ENCODE peak calls at places on chromosomes 2 and 18, in ten cellular contexts. One of them, this sample, is unnamed.

GRCh38 chr2:24359701-24360049 is 661 bp downstream of the ITSN2 start:
- DNase-seq in Daoy: peak; percentile 31
- DNase-seq in right atrium auricular region: no peak
- DNase-seq in activated gamma-delta T cell treated with anti-CD3 and anti-CD28 coated beads, Interleukin-2, amount 50 U/mL, for 16 hours: peak; percentile 22
- DNase-seq in ACHN: peak; percentile 22
- DNase-seq in stimulated activated CD4-positive, alpha-beta T cell treated with anti-CD3 and anti-CD28 coated beads, Interleukin-1b, Interleukin-23, amount 100 ng/mL, for 24 hours: peak; percentile 21
- DNase-seq in lower lobe of right lung: peak; percentile 64
- DNase-seq in neural progenitor cell: no peak
- DNase-seq in activated CD4-positive, CD25-positive, alpha-beta regulatory T cell treated with anti-CD3 and anti-CD28 coated beads, Interleukin-2, amount 50 U/mL, for 72 hours: no peak
- DNase-seq in astrocyte of the hippocampus: peak; percentile 39
- DNase-seq in this sample: peak; percentile 31

GRCh38 chr2:143891879-143892308 is 628.0 kb downstream of the ZEB2 start:
- DNase-seq in lower lobe of right lung: no peak
- DNase-seq in Daoy: no peak
- DNase-seq in stimulated activated CD4-positive, alpha-beta T cell treated with anti-CD3 and anti-CD28 coated beads, Interleukin-1b, Interleukin-23, amount 100 ng/mL, for 24 hours: no peak
- DNase-seq in neural progenitor cell: peak; percentile 90
- DNase-seq in astrocyte of the hippocampus: no peak
- DNase-seq in ACHN: no peak
- DNase-seq in activated gamma-delta T cell treated with anti-CD3 and anti-CD28 coated beads, Interleukin-2, amount 50 U/mL, for 16 hours: no peak
- DNase-seq in activated CD4-positive, CD25-positive, alpha-beta regulatory T cell treated with anti-CD3 and anti-CD28 coated beads, Interleukin-2, amount 50 U/mL, for 72 hours: no peak
- DNase-seq in right atrium auricular region: no peak
- DNase-seq in this sample: no peak

GRCh38 chr2:119234021-119235019 is 10.7 kb downstream of the STEAP3 start:
- DNase-seq in activated gamma-delta T cell treated with anti-CD3 and anti-CD28 coated beads, Interleukin-2, amount 50 U/mL, for 16 hours: no peak
- DNase-seq in stimulated activated CD4-positive, alpha-beta T cell treated with anti-CD3 and anti-CD28 coated beads, Interleukin-1b, Interleukin-23, amount 100 ng/mL, for 24 hours: no peak
- DNase-seq in neural progenitor cell: peak; percentile 90
- DNase-seq in activated CD4-positive, CD25-positive, alpha-beta regulatory T cell treated with anti-CD3 and anti-CD28 coated beads, Interleukin-2, amount 50 U/mL, for 72 hours: no peak
- DNase-seq in Daoy: peak; percentile 34
- DNase-seq in astrocyte of the hippocampus: peak; percentile 47
- DNase-seq in ACHN: peak; percentile 33
- DNase-seq in lower lobe of right lung: no peak
- DNase-seq in right atrium auricular region: no peak
- DNase-seq in this sample: peak; percentile 23

GRCh38 chr2:160351978-160352377 is 141.6 kb downstream of the RBMS1 start:
- DNase-seq in right atrium auricular region: no peak
- DNase-seq in activated CD4-positive, CD25-positive, alpha-beta regulatory T cell treated with anti-CD3 and anti-CD28 coated beads, Interleukin-2, amount 50 U/mL, for 72 hours: no peak
- DNase-seq in ACHN: no peak
- DNase-seq in neural progenitor cell: no peak
- DNase-seq in stimulated activated CD4-positive, alpha-beta T cell treated with anti-CD3 and anti-CD28 coated beads, Interleukin-1b, Interleukin-23, amount 100 ng/mL, for 24 hours: no peak
- DNase-seq in activated gamma-delta T cell treated with anti-CD3 and anti-CD28 coated beads, Interleukin-2, amount 50 U/mL, for 16 hours: no peak
- DNase-seq in lower lobe of right lung: no peak
- DNase-seq in astrocyte of the hippocampus: no peak
- DNase-seq in Daoy: no peak
- DNase-seq in this sample: peak; percentile 61

GRCh38 chr18:74507927-74508326 is 11.8 kb downstream of the CNDP2 start:
- DNase-seq in activated gamma-delta T cell treated with anti-CD3 and anti-CD28 coated beads, Interleukin-2, amount 50 U/mL, for 16 hours: no peak
- DNase-seq in astrocyte of the hippocampus: no peak
- DNase-seq in stimulated activated CD4-positive, alpha-beta T cell treated with anti-CD3 and anti-CD28 coated beads, Interleukin-1b, Interleukin-23, amount 100 ng/mL, for 24 hours: no peak
- DNase-seq in activated CD4-positive, CD25-positive, alpha-beta regulatory T cell treated with anti-CD3 and anti-CD28 coated beads, Interleukin-2, amount 50 U/mL, for 72 hours: no peak
- DNase-seq in ACHN: no peak
- DNase-seq in right atrium auricular region: no peak
- DNase-seq in lower lobe of right lung: no peak
- DNase-seq in neural progenitor cell: no peak
- DNase-seq in Daoy: no peak
- DNase-seq in this sample: no peak

GRCh38 chr2:187403568-187404260 is 44.3 kb downstream of the CALCRL start:
- DNase-seq in neural progenitor cell: no peak
- DNase-seq in stimulated activated CD4-positive, alpha-beta T cell treated with anti-CD3 and anti-CD28 coated beads, Interleukin-1b, Interleukin-23, amount 100 ng/mL, for 24 hours: no peak
- DNase-seq in right atrium auricular region: no peak
- DNase-seq in Daoy: no peak
- DNase-seq in activated CD4-positive, CD25-positive, alpha-beta regulatory T cell treated with anti-CD3 and anti-CD28 coated beads, Interleukin-2, amount 50 U/mL, for 72 hours: no peak
- DNase-seq in activated gamma-delta T cell treated with anti-CD3 and anti-CD28 coated beads, Interleukin-2, amount 50 U/mL, for 16 hours: no peak
- DNase-seq in astrocyte of the hippocampus: no peak
- DNase-seq in ACHN: peak; percentile 90
- DNase-seq in lower lobe of right lung: no peak
- DNase-seq in this sample: no peak

GRCh38 chr2:309148-309969 is 21.5 kb upstream of the ALKAL2 start:
- DNase-seq in activated gamma-delta T cell treated with anti-CD3 and anti-CD28 coated beads, Interleukin-2, amount 50 U/mL, for 16 hours: no peak
- DNase-seq in lower lobe of right lung: no peak
- DNase-seq in astrocyte of the hippocampus: no peak
- DNase-seq in right atrium auricular region: no peak
- DNase-seq in ACHN: no peak
- DNase-seq in stimulated activated CD4-positive, alpha-beta T cell treated with anti-CD3 and anti-CD28 coated beads, Interleukin-1b, Interleukin-23, amount 100 ng/mL, for 24 hours: no peak
- DNase-seq in activated CD4-positive, CD25-positive, alpha-beta regulatory T cell treated with anti-CD3 and anti-CD28 coated beads, Interleukin-2, amount 50 U/mL, for 72 hours: no peak
- DNase-seq in neural progenitor cell: peak; percentile 75
- DNase-seq in Daoy: peak; percentile 30
- DNase-seq in this sample: no peak

GRCh38 chr18:26383454-26384270 is 157.4 kb downstream of the TAF4B start:
- DNase-seq in activated gamma-delta T cell treated with anti-CD3 and anti-CD28 coated beads, Interleukin-2, amount 50 U/mL, for 16 hours: no peak
- DNase-seq in neural progenitor cell: peak; percentile 53
- DNase-seq in right atrium auricular region: no peak
- DNase-seq in ACHN: peak; percentile 56
- DNase-seq in lower lobe of right lung: no peak
- DNase-seq in activated CD4-positive, CD25-positive, alpha-beta regulatory T cell treated with anti-CD3 and anti-CD28 coated beads, Interleukin-2, amount 50 U/mL, for 72 hours: no peak
- DNase-seq in stimulated activated CD4-positive, alpha-beta T cell treated with anti-CD3 and anti-CD28 coated beads, Interleukin-1b, Interleukin-23, amount 100 ng/mL, for 24 hours: no peak
- DNase-seq in astrocyte of the hippocampus: peak; percentile 67
- DNase-seq in Daoy: peak; percentile 31
- DNase-seq in this sample: peak; percentile 64

GRCh38 chr2:178277741-178278197 is 83.5 kb downstream of the OSBPL6 start:
- DNase-seq in activated CD4-positive, CD25-positive, alpha-beta regulatory T cell treated with anti-CD3 and anti-CD28 coated beads, Interleukin-2, amount 50 U/mL, for 72 hours: no peak
- DNase-seq in right atrium auricular region: no peak
- DNase-seq in astrocyte of the hippocampus: peak; percentile 40
- DNase-seq in lower lobe of right lung: no peak
- DNase-seq in activated gamma-delta T cell treated with anti-CD3 and anti-CD28 coated beads, Interleukin-2, amount 50 U/mL, for 16 hours: no peak
- DNase-seq in stimulated activated CD4-positive, alpha-beta T cell treated with anti-CD3 and anti-CD28 coated beads, Interleukin-1b, Interleukin-23, amount 100 ng/mL, for 24 hours: no peak
- DNase-seq in Daoy: peak; percentile 46
- DNase-seq in neural progenitor cell: peak; percentile 25
- DNase-seq in ACHN: no peak
- DNase-seq in this sample: no peak

GRCh38 chr18:35786359-35787042 is 186.0 kb upstream of the RMP24 start:
- DNase-seq in neural progenitor cell: no peak
- DNase-seq in Daoy: no peak
- DNase-seq in activated CD4-positive, CD25-positive, alpha-beta regulatory T cell treated with anti-CD3 and anti-CD28 coated beads, Interleukin-2, amount 50 U/mL, for 72 hours: no peak
- DNase-seq in astrocyte of the hippocampus: no peak
- DNase-seq in stimulated activated CD4-positive, alpha-beta T cell treated with anti-CD3 and anti-CD28 coated beads, Interleukin-1b, Interleukin-23, amount 100 ng/mL, for 24 hours: no peak
- DNase-seq in right atrium auricular region: no peak
- DNase-seq in activated gamma-delta T cell treated with anti-CD3 and anti-CD28 coated beads, Interleukin-2, amount 50 U/mL, for 16 hours: no peak
- DNase-seq in lower lobe of right lung: no peak
- DNase-seq in ACHN: no peak
- DNase-seq in this sample: no peak